ENCODE peak calls at places on chromosomes 5 and 9, in nine cellular contexts. I is transverse colon, C is spleen, E is sigmoid colon, W is HCT116, H is H1, D is stomach, J is HepG2, A is breast epithelium. X is an unnamed sample.
A peak's percentile ranks its signal among the peaks of the same experiment; 100 is the strongest.

GRCh38 chr9:90807006-90807405 is 5.4 kb downstream of the SYK start:
- DNase-seq in I (no peak), C (no peak), E (no peak), W (no peak), H (no peak), D (no peak), J (no peak), A (no peak), X (no peak)

GRCh38 chr9:136629879-136630661 is 32.6 kb upstream of the EGFL7 start:
- DNase-seq in I (peak; percentile 75), C (peak; percentile 93), E (no peak), W (no peak), H (peak; percentile 88), D (peak; percentile 74), J (peak; percentile 39), A (no peak), X (peak; percentile 74)

GRCh38 chr5:126516133-126516532 is 78.9 kb downstream of the ALDH7A1 start:
- DNase-seq in I (no peak), C (no peak), E (no peak), W (no peak), H (no peak), D (no peak), J (no peak), A (no peak), X (no peak)

GRCh38 chr9:111662851-111663823 is 1.7 kb downstream of the GNG10 start:
- DNase-seq in I (no peak), C (no peak), E (no peak), W (no peak), H (peak; percentile 55), D (no peak), J (no peak), A (no peak), X (no peak)

GRCh38 chr5:7321724-7322123 is 74.2 kb upstream of the ADCY2 start:
- DNase-seq in I (no peak), C (no peak), E (no peak), W (no peak), H (no peak), D (no peak), J (no peak), A (no peak), X (no peak)

GRCh38 chr5:159050408-159051091 is 49.2 kb downstream of the EBF1 start:
- DNase-seq in I (no peak), C (no peak), E (no peak), W (no peak), H (no peak), D (no peak), J (no peak), A (no peak), X (no peak)

GRCh38 chr9:115291841-115292240 is 173.9 kb upstream of the TNC start:
- DNase-seq in I (peak; percentile 84), C (no peak), E (no peak), W (no peak), H (no peak), D (peak; percentile 87), J (no peak), A (no peak), X (peak; percentile 52)

GRCh38 chr5:115579747-115580173 is 22.5 kb downstream of the TICAM2 start:
- DNase-seq in I (no peak), C (no peak), E (no peak), W (no peak), H (no peak), D (no peak), J (no peak), A (no peak), X (no peak)

GRCh38 chr9:117156771-117157535 is 257.9 kb downstream of the ASTN2 start:
- DNase-seq in I (no peak), C (no peak), E (no peak), W (no peak), H (no peak), D (no peak), J (no peak), A (no peak), X (no peak)

GRCh38 chr5:106127985-106128384 is 1542.8 kb downstream of the EFNA5 start:
- DNase-seq in I (no peak), C (no peak), E (no peak), W (no peak), H (no peak), D (no peak), J (no peak), A (no peak), X (no peak)

GRCh38 chr5:177008716-177009115 is 2.1 kb upstream of the UIMC1 start:
- DNase-seq in I (no peak), C (no peak), E (no peak), W (no peak), H (no peak), D (no peak), J (no peak), A (no peak), X (no peak)

GRCh38 chr5:154923441-154924430 is 14.3 kb downstream of the GEMIN5 start:
- DNase-seq in I (no peak), C (no peak), E (no peak), W (no peak), H (no peak), D (no peak), J (no peak), A (no peak), X (no peak)

GRCh38 chr9:86946712-86947145 is 577 bp downstream of the GAS1 start:
- DNase-seq in I (peak; percentile 33), C (peak; percentile 85), E (peak; percentile 85), W (no peak), H (peak; percentile 53), D (peak; percentile 36), J (no peak), A (peak; percentile 50), X (no peak)

GRCh38 chr9:119092125-119092524 is 277.1 kb downstream of the BRINP1 start:
- DNase-seq in I (no peak), C (no peak), E (no peak), W (no peak), H (no peak), D (no peak), J (no peak), A (no peak), X (no peak)

GRCh38 chr5:111537153-111538024 is 25.1 kb upstream of the STARD4 start:
- DNase-seq in I (no peak), C (no peak), E (no peak), W (no peak), H (no peak), D (no peak), J (no peak), A (no peak), X (no peak)

GRCh38 chr9:81537964-81538363 is 151.4 kb downstream of the TLE1 start:
- DNase-seq in I (no peak), C (no peak), E (no peak), W (no peak), H (no peak), D (no peak), J (no peak), A (no peak), X (no peak)

GRCh38 chr9:109331353-109331752 is 10.5 kb upstream of the EPB41L4B start:
- DNase-seq in I (peak; percentile 87), C (no peak), E (no peak), W (no peak), H (no peak), D (peak; percentile 96), J (no peak), A (peak; percentile 97), X (peak; percentile 93)
- TF ChIP-seq POLR2AphosphoS5 in I (peak; percentile 49), C (no peak), E (no peak), W (no peak), H (no peak), D (peak; percentile 87), J (no peak), A (peak; percentile 55), X (peak; percentile 68)

DNA sequence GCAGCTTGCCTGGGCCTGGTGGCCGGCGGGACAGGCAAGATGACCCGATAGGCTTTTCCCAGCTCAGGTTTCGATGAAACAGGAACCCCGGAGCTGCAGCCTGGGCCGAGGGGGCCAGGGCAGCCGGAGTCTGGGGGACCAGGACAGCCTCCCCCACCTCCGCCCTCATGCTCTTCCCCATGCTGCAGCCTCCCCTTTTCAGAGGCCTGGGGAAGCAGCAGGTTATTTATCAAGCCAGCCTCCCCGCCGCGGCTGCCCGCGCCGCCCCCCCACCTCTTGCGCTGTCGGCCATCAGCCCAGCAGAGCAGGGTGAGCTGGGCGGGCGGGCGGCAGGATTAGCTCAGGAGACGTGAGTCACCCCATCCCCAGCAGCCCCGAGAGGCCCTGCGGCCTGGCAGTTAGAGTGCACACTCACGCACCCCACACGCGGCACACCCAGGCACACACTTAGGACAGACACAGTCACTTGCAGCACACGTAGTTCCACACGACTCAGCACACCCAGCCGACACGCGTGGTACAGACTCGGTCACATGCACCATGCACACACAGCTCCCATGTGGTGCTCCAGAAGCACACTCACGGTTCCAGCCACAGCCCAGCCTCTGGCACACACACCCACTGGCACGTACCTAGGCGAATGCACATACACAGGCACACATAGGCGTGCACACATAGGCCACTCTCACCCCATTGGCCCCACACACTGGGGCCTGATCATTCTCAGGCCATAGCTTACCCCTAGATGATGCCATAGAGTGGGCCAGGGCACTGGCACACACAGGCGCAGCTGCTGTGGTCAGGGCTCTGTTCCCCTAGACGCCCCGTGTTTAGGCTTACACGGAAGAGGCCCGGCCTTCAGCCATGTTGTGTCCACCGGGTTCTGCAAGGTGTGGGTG is 13.0 kb downstream of the CXXC5 start:
- DNase-seq in I (peak; percentile 76), C (peak; percentile 89), E (peak; percentile 97), W (peak; percentile 63), H (no peak), D (peak; percentile 87), J (no peak), A (peak; percentile 83), X (peak; percentile 93)
- TF ChIP-seq POLR2A in I (no peak), C (no peak), E (no peak), W (no peak), H (no peak), D (no peak), J (no peak), A (no peak), X (peak; percentile 48)

GRCh38 chr5:174157048-174157447 is 111.5 kb downstream of the NSG2 start:
- DNase-seq in I (no peak), C (no peak), E (no peak), W (no peak), H (no peak), D (no peak), J (no peak), A (no peak), X (no peak)

GRCh38 chr5:174147551-174147950 is 102.0 kb downstream of the NSG2 start:
- DNase-seq in I (no peak), C (no peak), E (no peak), W (no peak), H (no peak), D (no peak), J (no peak), A (no peak), X (no peak)

GRCh38 chr5:174146556-174146955 is 101.0 kb downstream of the NSG2 start:
- DNase-seq in I (no peak), C (no peak), E (no peak), W (no peak), H (no peak), D (no peak), J (no peak), A (no peak), X (no peak)

GRCh38 chr5:174154559-174154958 is 109.1 kb downstream of the NSG2 start:
- DNase-seq in I (no peak), C (no peak), E (no peak), W (no peak), H (no peak), D (no peak), J (no peak), A (no peak), X (no peak)

GRCh38 chr5:174151579-174152181 is 106.2 kb downstream of the NSG2 start:
- DNase-seq in I (no peak), C (no peak), E (no peak), W (no peak), H (no peak), D (peak; percentile 19), J (no peak), A (no peak), X (no peak)
- H3K4me3 ChIP-seq in I (no peak overlapping the region), C (no peak overlapping the region), E (no peak overlapping the region), W (no peak overlapping the region), H (no peak overlapping the region), D (no peak overlapping the region), J (no peak overlapping the region), A (no peak overlapping the region), X (no peak overlapping the region)

GRCh38 chr5:133806847-133807246 is 161.6 kb downstream of the C5orf15 start:
- DNase-seq in I (no peak), C (no peak), E (no peak), W (no peak), H (no peak), D (no peak), J (no peak), A (no peak), X (no peak)
- TF ChIP-seq POLR2AphosphoS5 in I (no peak), C (no peak), E (no peak), W (no peak), H (no peak), D (no peak), J (no peak), A (no peak), X (no peak)

X was measured in upper lobe of left lung.